ENCODE peak calls at places on chromosomes 4 and X, in seven cellular contexts. L, C, Z, A, S, R and D are unnamed samples.

GRCh38 chrX:50452782-50453181 is 17.8 kb downstream of the DGKK start:
- DNase-seq in L (no peak), C (no peak), S (no peak), A (no peak), R (no peak), Z (no peak), D (no peak)

GRCh38 chr4:125985856-125986255 is 671.1 kb downstream of the FAT4 start:
- DNase-seq in Z (no peak), A (no peak), C (no peak), R (peak), L (no peak), S (no peak), D (no peak)

GRCh38 chr4:2332201-2332975 is 70.5 kb upstream of the MXD4 start:
- DNase-seq in R (no peak), L (no peak), S (no peak), Z (no peak), C (no peak), A (no peak), D (no peak)

GRCh38 chr4:8345946-8346814 is 76.6 kb downstream of the HTRA3 start:
- DNase-seq in R (no peak), Z (no peak), C (no peak), A (no peak), S (no peak), L (no peak), D (no peak)

GRCh38 chrX:122272011-122272410 is 912.1 kb upstream of the GRIA3 start:
- DNase-seq in R (no peak), A (no peak), S (no peak), Z (no peak), C (no peak), L (no peak), D (no peak)

GRCh38 chr4:94207469-94208224 is at the start of gene SMARCAD1:
- DNase-seq in R (peak), A (peak), S (peak), L (peak), Z (peak), C (peak), D (peak)

GRCh38 chrX:45344597-45344996 is 143.9 kb upstream of the DIPK2B start:
- DNase-seq in L (no peak), A (no peak), S (peak), Z (no peak), R (no peak), C (no peak), D (no peak)

GRCh38 chr4:101191302-101192098 is 155.8 kb downstream of the PPP3CA start:
- DNase-seq in A (no peak), C (no peak), S (no peak), Z (no peak), L (no peak), R (no peak), D (no peak)

GRCh38 chr4:119041951-119042560 is 93.6 kb upstream of the MYOZ2 start:
- DNase-seq in L (peak), R (peak), S (peak), A (peak), C (peak), Z (peak), D (no peak)

GRCh38 chr4:182478475-182478874 is 235.3 kb downstream of the TENM3 start:
- DNase-seq in Z (no peak), S (peak), L (peak), A (peak), R (peak), C (peak), D (no peak)

GRCh38 chr4:7773401-7774187 is 166.1 kb downstream of the AFAP1 start:
- DNase-seq in S (no peak), R (no peak), L (no peak), A (no peak), C (no peak), Z (no peak), D (no peak)

GRCh38 chr4:86834901-86835300 is 14.3 kb downstream of the SLC10A6 start:
- DNase-seq in L (no peak), Z (no peak), S (no peak), C (no peak), R (no peak), A (no peak), D (no peak)

GRCh38 chrX:13652256-13653021 is 502 bp upstream of the TCEANC start:
- DNase-seq in A (no peak), L (no peak), R (no peak), C (peak), S (peak), Z (no peak), D (no peak)

GRCh38 chr4:149164282-149164681 is 651.4 kb downstream of the IQCM start:
- DNase-seq in R (no peak), S (peak), C (no peak), A (no peak), Z (no peak), L (no peak), D (no peak)

GRCh38 chrX:53356186-53356585 is 66.3 kb downstream of the SMC1A start:
- DNase-seq in C (no peak), Z (no peak), L (no peak), A (peak), R (peak), S (no peak), D (no peak)

GRCh38 chr4:126661194-126661593 is 971.6 kb upstream of the INTU start:
- DNase-seq in C (no peak), Z (no peak), R (no peak), A (no peak), L (no peak), S (no peak), D (no peak)

GRCh38 chrX:39941332-39941920 is 156.3 kb downstream of the BCOR start:
- DNase-seq in A (no peak), L (no peak), Z (no peak), R (no peak), S (no peak), C (no peak), D (no peak)

GRCh38 chrX:40166582-40166981 is 68.8 kb upstream of the BCOR start:
- DNase-seq in L (no peak), R (peak), A (no peak), Z (no peak), C (no peak), S (no peak), D (no peak)

GRCh38 chrX:150582338-150582948 is 14.0 kb downstream of the MTM1 start:
- DNase-seq in Z (no peak), S (no peak), C (no peak), A (no peak), R (no peak), L (no peak), D (no peak)

GRCh38 chr4:124872659-124873058 is 160.1 kb upstream of the ANKRD50 start:
- DNase-seq in C (no peak), L (no peak), A (no peak), Z (no peak), S (no peak), R (no peak), D (no peak)

GRCh38 chrX:30865020-30865419 is 24.0 kb downstream of the TAB3 start:
- DNase-seq in Z (no peak), S (no peak), A (no peak), L (no peak), R (peak), C (no peak), D (no peak)